ENCODE peak calls at places on chromosomes 4 and X, in six cellular contexts. One of them, this sample, is unnamed. For H3K4me1, the result is how much of the 10 kb centered on the place peaks cover.

GRCh38 chr4:139509727-139510410 is 46.1 kb downstream of the SETD7 start:
- DNase-seq in GM23248: peak
- DNase-seq in MM.1S: no peak
- DNase-seq in GM23338: peak
- DNase-seq in mammary epithelial cell: no peak
- DNase-seq in hepatocyte: peak
- DNase-seq in this sample: no peak

GRCh38 chr4:113474017-113474416 is 287.5 kb downstream of the CAMK2D start:
- DNase-seq in GM23248: peak
- DNase-seq in hepatocyte: no peak
- DNase-seq in GM23338: no peak
- DNase-seq in MM.1S: no peak
- DNase-seq in mammary epithelial cell: peak
- DNase-seq in this sample: no peak

GRCh38 chrX:1411331-1411730 is 19.4 kb upstream of the SLC25A6 start:
- DNase-seq in GM23338: no peak
- DNase-seq in MM.1S: no peak
- DNase-seq in hepatocyte: no peak
- DNase-seq in mammary epithelial cell: no peak
- DNase-seq in GM23248: no peak
- DNase-seq in this sample: no peak

GRCh38 chr4:88447339-88447738 is 9.6 kb upstream of the HERC5 start:
- DNase-seq in GM23338: no peak
- DNase-seq in MM.1S: no peak
- DNase-seq in GM23248: no peak
- DNase-seq in hepatocyte: no peak
- DNase-seq in mammary epithelial cell: no peak
- DNase-seq in this sample: no peak

GRCh38 chr4:88177981-88178632 is 19.7 kb upstream of the ABCG2 start:
- DNase-seq in MM.1S: peak
- DNase-seq in hepatocyte: peak
- DNase-seq in GM23248: peak
- DNase-seq in mammary epithelial cell: peak
- DNase-seq in GM23338: peak
- DNase-seq in this sample: no peak

GRCh38 chr4:103011378-103012025 is 8.0 kb downstream of the SLC9B1 start:
- DNase-seq in hepatocyte: peak
- DNase-seq in mammary epithelial cell: peak
- DNase-seq in GM23248: peak
- DNase-seq in MM.1S: peak
- DNase-seq in GM23338: no peak
- DNase-seq in this sample: no peak

GRCh38 chr4:132540268-132540667 is 608.8 kb upstream of the PCDH10 start:
- DNase-seq in hepatocyte: no peak
- DNase-seq in GM23248: no peak
- DNase-seq in MM.1S: no peak
- DNase-seq in mammary epithelial cell: no peak
- DNase-seq in GM23338: no peak
- DNase-seq in this sample: no peak

GRCh38 chr4:99946346-99947189 is at the start of gene DNAJB14:
- DNase-seq in MM.1S: peak
- DNase-seq in mammary epithelial cell: peak
- DNase-seq in GM23248: peak
- DNase-seq in GM23338: peak
- DNase-seq in hepatocyte: peak
- DNase-seq in this sample: peak

GRCh38 chr4:76624271-76624681 is 189.2 kb downstream of the SHROOM3 start:
- DNase-seq in mammary epithelial cell: peak
- DNase-seq in GM23248: peak
- DNase-seq in hepatocyte: peak
- DNase-seq in GM23338: peak
- DNase-seq in MM.1S: no peak
- DNase-seq in this sample: no peak

GRCh38 chr4:6641164-6641970 is 882 bp downstream of the MRFAP1 start:
- DNase-seq in mammary epithelial cell: peak
- DNase-seq in GM23248: peak
- DNase-seq in hepatocyte: peak
- DNase-seq in GM23338: peak
- DNase-seq in MM.1S: peak
- DNase-seq in this sample: peak

GRCh38 chr4:30295652-30296051 is 424.5 kb upstream of the PCDH7 start:
- DNase-seq in mammary epithelial cell: no peak
- DNase-seq in MM.1S: no peak
- DNase-seq in GM23248: no peak
- DNase-seq in hepatocyte: no peak
- DNase-seq in GM23338: peak
- DNase-seq in this sample: no peak

GRCh38 chr4:20463176-20463430 is 211.4 kb downstream of the SLIT2 start:
- DNase-seq in hepatocyte: no peak
- DNase-seq in mammary epithelial cell: no peak
- DNase-seq in GM23248: no peak
- DNase-seq in GM23338: no peak
- DNase-seq in MM.1S: no peak
- DNase-seq in this sample: no peak

GRCh38 chrX:23334871-23335599 is 386 bp downstream of the PTCHD1 start:
- DNase-seq in GM23248: no peak
- DNase-seq in MM.1S: no peak
- DNase-seq in mammary epithelial cell: no peak
- DNase-seq in hepatocyte: peak
- DNase-seq in GM23338: peak
- DNase-seq in this sample: no peak
- TF ChIP-seq EZH2 in GM23248: no peak
- TF ChIP-seq EZH2 in MM.1S: no peak
- TF ChIP-seq EZH2 in mammary epithelial cell: peak
- TF ChIP-seq EZH2 in hepatocyte: no peak
- TF ChIP-seq EZH2 in GM23338: no peak
- TF ChIP-seq EZH2 in this sample: no peak

DNA sequence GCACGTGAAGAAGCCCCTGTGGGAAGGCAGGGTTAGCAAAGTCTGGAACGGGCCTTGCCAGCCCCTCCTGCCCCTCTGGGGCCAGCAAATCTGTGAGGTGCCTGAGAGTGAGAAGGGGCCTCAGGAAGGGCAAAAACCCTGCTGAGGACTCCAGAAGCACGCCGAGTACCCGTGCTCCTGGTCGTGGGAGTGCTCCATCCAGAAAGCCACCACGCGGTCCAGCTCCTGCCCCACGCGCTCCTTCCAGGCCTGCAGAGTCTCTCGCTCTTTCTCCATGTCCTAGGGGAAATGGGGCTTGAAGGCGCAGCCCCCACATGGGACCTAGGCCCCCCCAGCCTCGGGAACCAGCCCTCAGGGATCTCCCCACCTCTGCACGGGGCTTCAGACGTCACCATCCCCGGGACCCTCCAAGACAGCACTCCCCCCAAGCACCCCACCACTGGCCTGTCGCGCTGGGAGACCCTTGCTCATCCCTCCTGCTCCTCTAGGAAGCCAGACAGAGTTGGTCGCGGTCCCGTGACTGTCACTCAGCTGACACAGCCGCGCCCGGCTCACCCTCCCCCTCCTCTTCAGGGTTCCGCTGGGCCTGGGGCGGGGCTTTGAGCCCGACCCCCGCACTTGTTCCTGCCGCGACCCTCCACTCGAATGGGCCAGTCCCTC is at the start of gene RENBP:
- DNase-seq in mammary epithelial cell: no peak
- DNase-seq in MM.1S: peak
- DNase-seq in hepatocyte: peak
- DNase-seq in GM23338: peak
- DNase-seq in GM23248: no peak
- DNase-seq in this sample: peak
- H2AFZ ChIP-seq in mammary epithelial cell: no peak
- H2AFZ ChIP-seq in MM.1S: peak
- H2AFZ ChIP-seq in hepatocyte: no peak
- H2AFZ ChIP-seq in GM23338: no peak
- H2AFZ ChIP-seq in GM23248: no peak
- H2AFZ ChIP-seq in this sample: peak

DNA sequence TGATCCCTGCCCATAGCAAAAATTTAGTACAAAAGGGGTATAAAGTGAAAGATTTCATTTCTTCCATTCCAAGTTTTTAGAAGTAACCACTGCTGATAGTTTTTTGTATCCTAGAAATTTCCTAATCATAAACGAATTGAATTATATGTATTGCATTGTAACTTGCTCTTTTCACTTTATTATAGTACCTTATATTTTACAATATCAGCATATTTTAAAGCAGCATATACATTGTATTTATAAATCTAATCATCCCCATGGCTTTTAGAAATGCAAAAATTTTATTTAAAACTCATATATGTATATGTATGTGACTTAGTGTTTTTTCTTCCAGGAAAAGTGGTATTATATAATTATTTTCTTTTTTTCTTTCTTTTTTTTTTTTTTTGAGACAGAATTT is 27.7 kb downstream of the STAG2 start:
- DNase-seq in MM.1S: no peak
- DNase-seq in GM23338: no peak
- DNase-seq in mammary epithelial cell: no peak
- DNase-seq in GM23248: no peak
- DNase-seq in hepatocyte: no peak
- DNase-seq in this sample: no peak
- H3K4me1 ChIP-seq in MM.1S: under half
- H3K4me1 ChIP-seq in GM23338: under half
- H3K4me1 ChIP-seq in mammary epithelial cell: under half
- H3K4me1 ChIP-seq in GM23248: under half
- H3K4me1 ChIP-seq in hepatocyte: under half
- H3K4me1 ChIP-seq in this sample: under half

GRCh38 chr4:146641762-146642161 is 3.1 kb downstream of the POU4F2 start:
- DNase-seq in GM23338: no peak
- DNase-seq in MM.1S: no peak
- DNase-seq in mammary epithelial cell: no peak
- DNase-seq in hepatocyte: no peak
- DNase-seq in GM23248: no peak
- DNase-seq in this sample: no peak
- TF ChIP-seq EZH2 in GM23338: peak
- TF ChIP-seq EZH2 in MM.1S: no peak
- TF ChIP-seq EZH2 in mammary epithelial cell: no peak
- TF ChIP-seq EZH2 in hepatocyte: no peak
- TF ChIP-seq EZH2 in GM23248: no peak
- TF ChIP-seq EZH2 in this sample: no peak